ENCODE peak calls at places on chromosome 12, in four cellular contexts. A is HCT116, D is K562, Z is H1. P is an unnamed sample.

GRCh38 chr12:55636116-55636655 is 506 bp upstream of the OR10P1 start:
- DNase-seq in A (no peak), D (no peak), Z (no peak), P (no peak)

GRCh38 chr12:49503674-49504180 is 35.1 kb upstream of the KCNH3 start:
- DNase-seq in D (no peak), A (peak), Z (no peak), P (no peak)

GRCh38 chr12:80352476-80352875 is 91.6 kb upstream of the PTPRQ start:
- DNase-seq in Z (no peak), D (no peak), A (no peak), P (no peak)

GRCh38 chr12:119178544-119179334 is at the start of gene HSPB8:
- DNase-seq in D (peak), A (peak), Z (peak), P (peak)

GRCh38 chr12:96720363-96720705 is 186.7 kb upstream of the NEDD1 start:
- DNase-seq in Z (no peak), D (no peak), A (no peak), P (no peak)

GRCh38 chr12:23245186-23245585 is 620.2 kb downstream of the ETNK1 start:
- DNase-seq in A (no peak), Z (no peak), D (no peak), P (no peak)

GRCh38 chr12:88658009-88658408 is 77.7 kb upstream of the KITLG start:
- DNase-seq in Z (no peak), A (peak), D (no peak), P (no peak)

GRCh38 chr12:123271182-123271491 is 519 bp downstream of the CDK2AP1 start:
- DNase-seq in D (peak), A (no peak), Z (peak), P (peak)

GRCh38 chr12:48968467-48968866 is 3.1 kb downstream of the WNT10B start:
- DNase-seq in D (no peak), Z (no peak), A (no peak), P (no peak)

GRCh38 chr12:121849660-121850059 is 9.0 kb downstream of the HPD start:
- DNase-seq in A (no peak), D (no peak), Z (no peak), P (no peak)
- TF ChIP-seq FOSL1 in A (no peak), D (no peak), Z (no peak), P (no peak)

GRCh38 chr12:110335481-110336045 is 54.5 kb downstream of the ATP2A2 start:
- DNase-seq in D (no peak), Z (peak), A (no peak), P (no peak)
- TF ChIP-seq FOSL1 in D (no peak), Z (no peak), A (no peak), P (no peak)

DNA sequence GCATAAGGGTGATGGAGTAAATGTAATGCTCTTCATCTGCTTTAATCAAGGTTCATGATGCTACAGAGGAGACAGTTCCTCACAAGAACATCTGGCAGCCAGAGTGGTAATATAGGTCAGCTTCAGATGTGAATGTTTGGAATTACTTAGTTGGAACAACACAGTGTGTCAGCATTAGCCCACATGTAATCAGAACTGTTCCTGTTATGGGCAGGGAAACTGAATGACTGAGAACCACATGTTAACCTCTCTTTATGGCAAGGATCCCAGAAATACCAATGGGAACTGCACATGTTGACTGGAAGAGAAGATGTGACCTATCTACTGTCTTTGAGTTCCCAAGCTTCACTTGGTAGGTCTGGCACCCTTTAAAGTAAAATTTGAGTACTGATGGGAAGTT is 390.1 kb upstream of the PDE3A start:
- DNase-seq in D (no peak), A (no peak), Z (no peak), P (no peak)
- TF ChIP-seq FOSL1 in D (no peak), A (no peak), Z (no peak), P (no peak)

GRCh38 chr12:108666326-108666995 is 32.8 kb upstream of the SELPLG start:
- DNase-seq in Z (no peak), A (no peak), D (no peak), P (peak)
- TF ChIP-seq FOSL1 in Z (no peak), A (no peak), D (no peak), P (no peak)